ENCODE peak calls at places on chromosomes 6 and 20, in seven cellular contexts. K is endothelial cell, L is fibroblast of villous mesenchyme, B is pancreas, W is GM12878, Z is T-helper 1 cell, C is neuronal stem cell. F is an unnamed sample.

GRCh38 chr6:148021135-148021534 is 321.5 kb upstream of the SASH1 start:
- DNase-seq in K (no peak), L (no peak), B (no peak), W (no peak), Z (no peak), C (no peak), F (no peak)

GRCh38 chr6:88376759-88377387 is 210.7 kb upstream of the CNR1 start:
- DNase-seq in K (no peak), L (peak), B (no peak), W (no peak), Z (no peak), C (no peak), F (peak)

GRCh38 chr6:40106840-40107239 is 172.6 kb upstream of the MOCS1 start:
- DNase-seq in K (no peak), L (no peak), B (no peak), W (no peak), Z (no peak), C (no peak), F (no peak)

GRCh38 chr6:129709451-129709908 is 497 bp downstream of the ARHGAP18 start:
- DNase-seq in K (no peak), L (peak), B (no peak), W (no peak), Z (no peak), C (no peak), F (peak)

GRCh38 chr6:144585217-144585814 is 300.2 kb downstream of the UTRN start:
- DNase-seq in K (peak), L (peak), B (no peak), W (no peak), Z (no peak), C (peak), F (peak)

GRCh38 chr6:79034865-79035264 is 43.2 kb downstream of the PHIP start:
- DNase-seq in K (no peak), L (no peak), B (no peak), W (peak), Z (no peak), C (no peak), F (no peak)

GRCh38 chr6:151010111-151010510 is 144.6 kb downstream of the MTHFD1L start:
- DNase-seq in K (no peak), L (peak), B (no peak), W (no peak), Z (no peak), C (no peak), F (no peak)

GRCh38 chr6:100451577-100451976 is 13.1 kb downstream of the SIM1 start:
- DNase-seq in K (no peak), L (no peak), B (no peak), W (no peak), Z (no peak), C (no peak), F (no peak)

GRCh38 chr20:53214392-53214791 is 242.2 kb downstream of the TSHZ2 start:
- DNase-seq in K (no peak), L (no peak), B (no peak), W (no peak), Z (no peak), C (no peak), F (no peak)

GRCh38 chr6:116251568-116252384 is 2.1 kb downstream of the TSPYL4 start:
- DNase-seq in K (no peak), L (peak), B (no peak), W (no peak), Z (no peak), C (no peak), F (peak)

GRCh38 chr20:873875-874607 is 40.5 kb downstream of the FAM110A start:
- DNase-seq in K (no peak), L (no peak), B (no peak), W (no peak), Z (no peak), C (no peak), F (no peak)

GRCh38 chr6:46584586-46584985 is 68.0 kb downstream of the CYP39A1 start:
- DNase-seq in K (no peak), L (no peak), B (no peak), W (no peak), Z (no peak), C (no peak), F (no peak)

GRCh38 chr20:25077610-25078169 is 4.3 kb downstream of the VSX1 start:
- DNase-seq in K (peak), L (peak), B (no peak), W (no peak), Z (no peak), C (no peak), F (no peak)

GRCh38 chr6:56144538-56145324 is 102.6 kb downstream of the COL21A1 start:
- DNase-seq in K (no peak), L (no peak), B (no peak), W (no peak), Z (no peak), C (no peak), F (no peak)

GRCh38 chr20:63027425-63028389 is 20.9 kb upstream of the BHLHE23 start:
- DNase-seq in K (no peak), L (no peak), B (no peak), W (no peak), Z (no peak), C (no peak), F (no peak)

GRCh38 chr20:60718743-60719142 is 533.3 kb upstream of the CDH4 start:
- DNase-seq in K (peak), L (no peak), B (no peak), W (no peak), Z (no peak), C (no peak), F (no peak)

GRCh38 chr6:117345292-117345610 is 79.9 kb downstream of the VGLL2 start:
- DNase-seq in K (no peak), L (no peak), B (no peak), W (no peak), Z (no peak), C (no peak), F (no peak)

GRCh38 chr6:46329568-46329967 is 158.8 kb upstream of the ENPP5 start:
- DNase-seq in K (no peak), L (peak), B (no peak), W (no peak), Z (no peak), C (no peak), F (no peak)

GRCh38 chr6:14875678-14876063 is 370.2 kb upstream of the JARID2 start:
- DNase-seq in K (no peak), L (no peak), B (no peak), W (peak), Z (no peak), C (no peak), F (no peak)

GRCh38 chr6:71321344-71321743 is 32.7 kb downstream of the OGFRL1 start:
- DNase-seq in K (no peak), L (peak), B (no peak), W (no peak), Z (no peak), C (no peak), F (no peak)

GRCh38 chr6:37182736-37183590 is 13.0 kb downstream of the PIM1 start:
- DNase-seq in K (no peak), L (no peak), B (peak), W (peak), Z (peak), C (no peak), F (no peak)

GRCh38 chr6:28648035-28648877 is 122.6 kb downstream of the GPX5 start:
- DNase-seq in K (peak), L (peak), B (no peak), W (peak), Z (no peak), C (peak), F (peak)

GRCh38 chr6:160081398-160081797 is 40.2 kb upstream of the SLC22A1 start:
- DNase-seq in K (no peak), L (no peak), B (no peak), W (no peak), Z (no peak), C (no peak), F (no peak)

GRCh38 chr6:115666997-115667396 is 393.7 kb downstream of the FRK start:
- DNase-seq in K (no peak), L (no peak), B (no peak), W (no peak), Z (no peak), C (no peak), F (no peak)

GRCh38 chr20:6882911-6883310 is 115.4 kb downstream of the BMP2 start:
- DNase-seq in K (no peak), L (peak), B (no peak), W (no peak), Z (no peak), C (no peak), F (no peak)

GRCh38 chr6:583116-583515 is 73.8 kb downstream of the HUS1B start:
- DNase-seq in K (no peak), L (no peak), B (no peak), W (no peak), Z (no peak), C (no peak), F (no peak)

GRCh38 chr20:62062661-62063600 is 2.8 kb downstream of the TAF4 start:
- DNase-seq in K (no peak), L (peak), B (no peak), W (no peak), Z (no peak), C (no peak), F (no peak)

GRCh38 chr6:42361036-42361435 is 90.7 kb downstream of the TRERF1 start:
- DNase-seq in K (no peak), L (no peak), B (no peak), W (no peak), Z (no peak), C (no peak), F (no peak)

GRCh38 chr20:14992961-14993360 is 655.5 kb upstream of the FLRT3 start:
- DNase-seq in K (no peak), L (peak), B (no peak), W (no peak), Z (no peak), C (no peak), F (no peak)

GRCh38 chr20:18404172-18404571 is 62.7 kb downstream of the DZANK1 start:
- DNase-seq in K (no peak), L (no peak), B (no peak), W (no peak), Z (no peak), C (no peak), F (no peak)

GRCh38 chr6:82869493-82869892 is 196.1 kb downstream of the UBE3D start:
- DNase-seq in K (no peak), L (no peak), B (no peak), W (no peak), Z (no peak), C (no peak), F (no peak)

GRCh38 chr6:90429713-90430112 is 133.1 kb upstream of the BACH2 start:
- DNase-seq in K (no peak), L (peak), B (no peak), W (no peak), Z (no peak), C (no peak), F (no peak)

F was measured in HAP-1.